ENCODE peak calls at places on chromosomes 3 and 15, in six cellular contexts. One of them, this sample, is unnamed.
A peak's percentile ranks its signal among the peaks of the same experiment; 100 is the strongest.

GRCh38 chr3:34016925-34017592 is 218.6 kb downstream of the PDCD6IP start:
- DNase-seq in IMR-90: no peak
- DNase-seq in K562: no peak
- DNase-seq in HepG2: no peak
- DNase-seq in H1: no peak
- DNase-seq in A549: no peak
- DNase-seq in this sample: no peak

GRCh38 chr3:54138937-54139547 is 16.7 kb downstream of the CACNA2D3 start:
- DNase-seq in K562: no peak
- DNase-seq in A549: no peak
- DNase-seq in H1: no peak
- DNase-seq in IMR-90: no peak
- DNase-seq in HepG2: no peak
- DNase-seq in this sample: no peak

GRCh38 chr15:40048155-40048792 is 9.3 kb upstream of the SRP14 start:
- DNase-seq in K562: no peak
- DNase-seq in H1: no peak
- DNase-seq in HepG2: no peak
- DNase-seq in IMR-90: no peak
- DNase-seq in A549: no peak
- DNase-seq in this sample: no peak

GRCh38 chr3:124811441-124811840 is 75.7 kb downstream of the ITGB5 start:
- DNase-seq in IMR-90: peak; percentile 76
- DNase-seq in K562: no peak
- DNase-seq in HepG2: no peak
- DNase-seq in H1: no peak
- DNase-seq in A549: no peak
- DNase-seq in this sample: no peak

GRCh38 chr3:72887378-72887722 is 496 bp upstream of the GXYLT2 start:
- DNase-seq in HepG2: no peak
- DNase-seq in H1: no peak
- DNase-seq in A549: no peak
- DNase-seq in K562: no peak
- DNase-seq in IMR-90: no peak
- DNase-seq in this sample: no peak

GRCh38 chr3:53005854-53006513 is 39.9 kb downstream of the SFMBT1 start:
- DNase-seq in K562: no peak
- DNase-seq in IMR-90: no peak
- DNase-seq in HepG2: no peak
- DNase-seq in H1: no peak
- DNase-seq in A549: no peak
- DNase-seq in this sample: no peak

GRCh38 chr3:170689218-170689874 is 103.5 kb upstream of the SLC7A14 start:
- DNase-seq in HepG2: no peak
- DNase-seq in A549: peak; percentile 10
- DNase-seq in H1: peak; percentile 65
- DNase-seq in IMR-90: peak; percentile 88
- DNase-seq in K562: no peak
- DNase-seq in this sample: peak; percentile 16

GRCh38 chr3:37148208-37148607 is 26.2 kb downstream of the LRRFIP2 start:
- DNase-seq in A549: no peak
- DNase-seq in K562: no peak
- DNase-seq in HepG2: no peak
- DNase-seq in H1: no peak
- DNase-seq in IMR-90: no peak
- DNase-seq in this sample: no peak

GRCh38 chr3:49899815-49900214 is 3.9 kb downstream of the MST1R start:
- DNase-seq in HepG2: no peak
- DNase-seq in H1: no peak
- DNase-seq in IMR-90: no peak
- DNase-seq in K562: peak; percentile 27
- DNase-seq in A549: no peak
- DNase-seq in this sample: no peak

GRCh38 chr3:64067510-64068346 is 44.4 kb upstream of the PSMD6 start:
- DNase-seq in H1: no peak
- DNase-seq in A549: no peak
- DNase-seq in K562: no peak
- DNase-seq in HepG2: no peak
- DNase-seq in IMR-90: peak; percentile 20
- DNase-seq in this sample: no peak

DNA sequence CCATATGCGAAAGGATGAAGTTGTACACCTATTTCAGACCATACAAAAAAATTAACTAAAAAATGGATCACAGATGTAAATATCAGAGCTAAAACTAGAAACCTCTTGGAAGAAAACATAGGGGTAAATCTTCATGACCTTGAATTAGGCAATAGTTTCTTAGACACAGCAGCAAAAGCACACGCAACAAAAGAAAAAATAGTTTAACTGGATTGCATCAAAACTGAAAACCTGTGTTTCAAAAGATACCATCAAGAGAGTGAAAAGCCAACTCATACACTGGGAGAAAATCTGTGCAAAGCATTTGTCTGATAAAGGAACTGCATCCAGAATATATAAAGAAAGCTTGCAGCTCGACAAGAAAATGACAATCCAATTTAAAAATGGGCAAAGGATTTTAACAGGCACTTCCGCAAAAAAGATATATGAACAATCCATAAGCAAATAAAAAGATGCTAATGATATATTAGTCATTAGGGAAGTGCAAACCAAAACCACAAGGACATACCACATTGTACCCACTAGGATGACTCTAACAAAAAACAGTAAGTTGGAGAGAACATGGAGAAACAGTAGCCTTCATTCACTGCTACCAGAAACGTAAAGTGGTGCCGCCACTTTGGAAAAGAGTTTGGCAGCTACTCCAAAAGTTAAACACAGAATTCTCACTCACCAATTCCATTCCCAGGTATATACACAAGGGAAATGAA is 263.1 kb downstream of the ADAMTS17 start:
- DNase-seq in IMR-90: no peak
- DNase-seq in HepG2: no peak
- DNase-seq in A549: no peak
- DNase-seq in H1: no peak
- DNase-seq in K562: no peak
- DNase-seq in this sample: no peak
- TF ChIP-seq CEBPB in IMR-90: no peak
- TF ChIP-seq CEBPB in HepG2: no peak
- TF ChIP-seq CEBPB in A549: no peak
- TF ChIP-seq CEBPB in H1: no peak
- TF ChIP-seq CEBPB in K562: no peak
- TF ChIP-seq CEBPB in this sample: no peak

DNA sequence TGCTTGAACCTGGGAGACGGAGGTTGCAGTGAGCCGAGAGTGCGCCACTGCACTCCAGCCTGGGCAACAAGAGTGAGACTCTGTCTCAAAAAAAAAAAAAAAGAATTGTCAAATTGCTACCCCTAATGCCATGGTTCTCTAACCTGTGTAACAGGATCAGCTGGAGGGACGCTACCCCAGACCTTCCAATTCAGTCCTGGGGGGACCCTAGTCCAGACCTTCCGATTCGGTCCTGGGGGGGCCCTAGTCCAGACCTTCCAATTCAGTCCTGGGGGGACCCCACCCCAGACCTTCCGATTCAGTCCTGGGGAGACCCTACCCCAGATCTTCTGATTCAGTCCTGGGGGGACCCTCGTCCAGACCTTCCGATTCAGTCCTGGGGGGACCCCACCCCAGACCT is 29.8 kb upstream of the MUC20 start:
- DNase-seq in A549: no peak
- DNase-seq in HepG2: no peak
- DNase-seq in H1: no peak
- DNase-seq in K562: no peak
- DNase-seq in IMR-90: no peak
- DNase-seq in this sample: no peak
- TF ChIP-seq CEBPB in A549: no peak
- TF ChIP-seq CEBPB in HepG2: no peak
- TF ChIP-seq CEBPB in H1: no peak
- TF ChIP-seq CEBPB in K562: no peak
- TF ChIP-seq CEBPB in IMR-90: no peak
- TF ChIP-seq CEBPB in this sample: no peak

GRCh38 chr15:68290715-68291114 is 13.2 kb downstream of the FEM1B start:
- DNase-seq in HepG2: no peak
- DNase-seq in K562: no peak
- DNase-seq in A549: no peak
- DNase-seq in IMR-90: no peak
- DNase-seq in H1: no peak
- DNase-seq in this sample: no peak
- TF ChIP-seq CEBPB in HepG2: no peak
- TF ChIP-seq CEBPB in K562: no peak
- TF ChIP-seq CEBPB in A549: no peak
- TF ChIP-seq CEBPB in IMR-90: no peak
- TF ChIP-seq CEBPB in H1: no peak
- TF ChIP-seq CEBPB in this sample: no peak

DNA sequence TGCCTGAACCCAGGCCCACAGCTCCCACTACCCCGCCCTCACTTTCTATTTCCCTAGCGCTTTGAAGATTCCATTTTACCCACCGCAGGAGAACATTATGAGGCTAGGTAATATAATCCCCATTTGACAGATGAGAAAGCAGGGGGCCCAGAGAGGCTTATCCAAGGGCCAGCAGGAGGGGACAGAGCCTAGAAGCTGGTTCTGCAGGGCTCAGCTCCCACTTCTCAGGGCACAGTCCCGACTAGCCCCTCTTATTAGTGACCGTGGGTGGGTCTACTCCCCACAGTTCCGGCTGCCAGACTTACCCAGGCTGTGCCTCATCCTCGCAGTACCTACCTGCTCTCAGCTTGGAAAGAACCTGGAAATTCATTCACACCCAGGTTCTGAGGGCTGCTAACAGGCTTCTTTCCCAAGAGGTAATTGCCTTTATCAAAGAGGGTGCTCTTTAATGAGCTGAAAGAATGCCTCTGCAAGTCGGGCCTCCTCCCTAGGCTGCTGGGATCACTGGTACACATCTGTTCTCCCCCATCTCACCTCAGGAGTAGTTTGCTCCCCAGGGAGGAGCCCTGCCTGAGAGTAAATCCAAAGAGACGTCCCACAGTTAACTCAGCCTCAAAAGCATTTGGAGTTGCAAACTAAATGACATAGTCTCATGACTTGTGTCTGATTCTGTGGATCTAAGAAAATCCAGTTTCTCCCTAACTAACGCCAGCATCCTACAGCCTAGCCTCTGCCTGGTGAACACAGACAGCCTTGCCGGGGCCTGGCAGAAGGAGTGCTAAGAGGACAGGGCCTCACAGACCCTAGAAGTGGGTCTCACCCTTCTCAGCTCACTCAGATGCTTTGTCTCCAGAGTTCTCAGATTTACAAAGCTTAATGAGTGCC is 125.0 kb downstream of the CHSY1 start:
- DNase-seq in HepG2: no peak
- DNase-seq in K562: no peak
- DNase-seq in IMR-90: peak; percentile 81
- DNase-seq in H1: no peak
- DNase-seq in A549: no peak
- DNase-seq in this sample: no peak
- TF ChIP-seq CEBPB in HepG2: no peak
- TF ChIP-seq CEBPB in K562: no peak
- TF ChIP-seq CEBPB in IMR-90: no peak
- TF ChIP-seq CEBPB in H1: no peak
- TF ChIP-seq CEBPB in A549: no peak
- TF ChIP-seq CEBPB in this sample: no peak

GRCh38 chr3:11464356-11464755 is 179.4 kb downstream of the VGLL4 start:
- DNase-seq in H1: no peak
- DNase-seq in HepG2: no peak
- DNase-seq in A549: no peak
- DNase-seq in IMR-90: no peak
- DNase-seq in K562: no peak
- DNase-seq in this sample: no peak
- TF ChIP-seq CEBPB in H1: no peak
- TF ChIP-seq CEBPB in HepG2: no peak
- TF ChIP-seq CEBPB in A549: no peak
- TF ChIP-seq CEBPB in IMR-90: no peak
- TF ChIP-seq CEBPB in K562: no peak
- TF ChIP-seq CEBPB in this sample: no peak

DNA sequence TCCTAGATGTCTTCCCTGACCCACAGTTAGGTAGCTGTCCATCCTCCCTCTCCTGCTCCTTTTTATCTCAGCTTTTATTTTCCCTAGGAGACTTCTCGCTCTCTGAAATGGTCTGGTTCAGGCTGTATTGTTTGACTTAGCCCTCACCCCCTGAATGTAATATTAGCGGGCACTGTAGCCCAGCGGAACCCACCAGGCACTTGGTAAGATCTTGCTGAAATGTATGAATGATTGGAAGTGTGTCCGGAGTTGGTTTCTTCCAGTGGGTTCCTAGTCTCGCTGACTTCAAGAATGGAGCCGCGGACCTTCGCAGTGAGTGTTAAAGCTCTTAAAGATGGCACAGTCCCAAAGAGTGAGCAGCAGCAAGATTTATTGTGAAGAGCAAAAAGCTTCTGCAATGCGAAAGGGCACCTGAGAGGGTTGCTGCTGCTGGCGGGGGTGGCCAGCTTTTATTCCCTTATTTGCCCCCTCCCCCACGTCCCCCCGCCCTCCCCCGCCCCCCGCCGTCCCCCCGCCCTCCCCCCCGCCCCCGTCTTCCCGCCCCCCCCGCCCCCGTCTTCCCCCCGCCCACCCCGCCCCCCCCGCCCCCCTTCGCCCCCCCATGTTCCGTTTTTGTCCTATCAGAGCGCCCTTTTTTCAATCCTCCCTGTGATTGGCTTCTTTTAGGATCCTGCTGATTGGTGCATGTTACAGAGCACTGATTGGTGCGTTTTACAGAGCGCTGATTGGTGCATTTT is 694 bp upstream of the EEFSEC start:
- DNase-seq in A549: no peak
- DNase-seq in HepG2: peak; percentile 87
- DNase-seq in H1: no peak
- DNase-seq in IMR-90: peak; percentile 68
- DNase-seq in K562: peak; percentile 43
- DNase-seq in this sample: peak; percentile 82
- TF ChIP-seq CEBPB in A549: no peak
- TF ChIP-seq CEBPB in HepG2: no peak
- TF ChIP-seq CEBPB in H1: no peak
- TF ChIP-seq CEBPB in IMR-90: no peak
- TF ChIP-seq CEBPB in K562: no peak
- TF ChIP-seq CEBPB in this sample: no peak

DNA sequence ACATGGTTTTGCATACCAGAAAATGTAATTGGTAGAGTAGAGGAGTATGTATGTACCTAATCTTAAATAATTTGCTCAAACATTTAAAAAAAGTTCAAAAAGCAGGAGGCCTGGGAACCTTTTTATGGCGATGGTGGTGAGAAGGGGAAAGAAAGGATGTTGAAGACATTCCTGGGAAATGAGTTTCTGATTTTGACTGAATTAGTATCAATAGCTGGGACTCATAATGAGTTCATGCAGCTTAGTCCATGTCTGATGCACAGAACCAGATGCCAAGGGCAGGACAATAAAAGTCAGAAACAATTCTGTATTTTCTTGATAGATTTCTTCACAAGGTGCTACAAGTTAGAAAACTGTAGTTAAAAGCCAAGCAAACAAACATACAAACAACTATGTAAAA is 395.3 kb downstream of the GAP43 start:
- DNase-seq in HepG2: no peak
- DNase-seq in A549: no peak
- DNase-seq in H1: no peak
- DNase-seq in K562: no peak
- DNase-seq in IMR-90: peak; percentile 45
- DNase-seq in this sample: no peak
- TF ChIP-seq CEBPB in HepG2: no peak
- TF ChIP-seq CEBPB in A549: no peak
- TF ChIP-seq CEBPB in H1: no peak
- TF ChIP-seq CEBPB in K562: no peak
- TF ChIP-seq CEBPB in IMR-90: no peak
- TF ChIP-seq CEBPB in this sample: no peak